ENCODE peak calls at places on chromosomes 16 and 17, in four cellular contexts. N is K562, Z is GM12891, L is GM12878. B is an unnamed sample.

GRCh38 chr17:14205992-14206461 is 30.6 kb downstream of the CDRT15 start:
- DNase-seq in N (no peak), Z (no peak), L (no peak), B (no peak)

GRCh38 chr16:80938035-80938927 is 68.4 kb downstream of the CMC2 start:
- DNase-seq in L (no peak), N (no peak), Z (no peak), B (no peak)

GRCh38 chr16:28974007-28974436 is 556 bp upstream of the SPNS1 start:
- DNase-seq in N (peak), L (no peak), Z (no peak), B (peak)

GRCh38 chr17:32298721-32299578 is 33.3 kb downstream of the RHBDL3 start:
- DNase-seq in Z (no peak), L (no peak), N (no peak), B (no peak)

GRCh38 chr17:62869885-62870580 is 61.9 kb upstream of the MARCHF10 start:
- DNase-seq in N (no peak), L (no peak), Z (no peak), B (no peak)

GRCh38 chr17:74117999-74118421 is 85.5 kb upstream of the RPL38 start:
- DNase-seq in L (no peak), N (no peak), Z (no peak), B (no peak)

GRCh38 chr17:8430966-8431365 is 4.7 kb upstream of the NDEL1 start:
- DNase-seq in N (no peak), Z (no peak), L (no peak), B (no peak)

GRCh38 chr17:58402679-58403078 is 14.7 kb downstream of the RNF43 start:
- DNase-seq in L (no peak), N (no peak), Z (no peak), B (no peak)

GRCh38 chr17:72363336-72363620 is 242.5 kb downstream of the SOX9 start:
- DNase-seq in N (no peak), Z (no peak), L (no peak), B (no peak)

GRCh38 chr16:16183562-16183961 is 39.7 kb downstream of the ABCC6 start:
- DNase-seq in Z (no peak), L (no peak), N (no peak), B (no peak)

GRCh38 chr17:44409309-44410028 is 20.0 kb upstream of the ITGA2B start:
- DNase-seq in N (peak), L (no peak), Z (no peak), B (no peak)

GRCh38 chr17:27793168-27793905 is 7.0 kb downstream of the NOS2 start:
- DNase-seq in N (peak), L (no peak), Z (peak), B (no peak)

GRCh38 chr17:350706-351435 is 1.7 kb downstream of the RPH3AL start:
- DNase-seq in N (no peak), Z (no peak), L (no peak), B (no peak)

GRCh38 chr17:74407384-74407783 is 24.5 kb upstream of the GPRC5C start:
- DNase-seq in N (no peak), L (no peak), Z (no peak), B (no peak)

GRCh38 chr16:7363397-7364053 is 30.9 kb downstream of the RBFOX1 start:
- DNase-seq in N (no peak), L (no peak), Z (no peak), B (no peak)

GRCh38 chr16:88924834-88925539 is 52.0 kb downstream of the CBFA2T3 start:
- DNase-seq in N (peak), Z (peak), L (no peak), B (no peak)

GRCh38 chr17:82315703-82316358 is 1.6 kb downstream of the CD7 start:
- DNase-seq in Z (no peak), N (no peak), L (no peak), B (peak)

GRCh38 chr16:15502041-15502725 is 67.8 kb downstream of the BMERB1 start:
- DNase-seq in L (no peak), Z (no peak), N (peak), B (no peak)

GRCh38 chr17:63382826-63383225 is 63.3 kb downstream of the CYB561 start:
- DNase-seq in L (no peak), N (no peak), Z (no peak), B (no peak)

GRCh38 chr17:56319531-56319930 is 166.3 kb downstream of the ANKFN1 start:
- DNase-seq in Z (peak), L (peak), N (peak), B (peak)

GRCh38 chr17:48460055-48460454 is 30.0 kb upstream of the SKAP1 start:
- DNase-seq in N (peak), L (no peak), Z (no peak), B (no peak)

GRCh38 chr17:48457080-48457836 is 27.2 kb upstream of the SKAP1 start:
- DNase-seq in L (no peak), N (peak), Z (no peak), B (peak)

GRCh38 chr17:48459070-48459469 is 29.1 kb upstream of the SKAP1 start:
- DNase-seq in Z (no peak), L (no peak), N (no peak), B (no peak)

GRCh38 chr17:48453447-48453846 is 23.4 kb upstream of the SKAP1 start:
- DNase-seq in L (no peak), Z (no peak), N (no peak), B (no peak)

DNA sequence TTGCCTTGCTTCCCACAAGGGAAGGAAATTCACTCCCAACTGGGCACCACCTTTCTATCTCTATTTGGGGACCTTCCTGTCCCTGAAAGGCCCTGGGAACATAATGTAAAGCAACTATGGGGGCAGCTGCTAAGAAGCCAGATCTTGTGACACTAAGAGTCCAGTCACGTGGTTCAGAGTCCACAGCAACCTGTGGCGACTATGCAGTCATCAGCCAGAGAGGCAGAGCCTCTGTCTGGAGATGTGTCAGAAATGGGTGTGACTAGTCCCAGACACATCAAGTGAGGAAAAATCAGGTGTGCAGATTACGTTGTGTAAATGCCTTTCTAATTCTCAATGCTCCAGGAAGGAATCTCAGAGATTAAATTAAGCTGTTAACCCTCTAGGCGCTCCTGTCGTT is 26.6 kb upstream of the SKAP1 start:
- DNase-seq in N (peak), Z (no peak), L (no peak), B (no peak)
- TF ChIP-seq SPI1 in N (no peak), Z (no peak), L (no peak), B (no peak)

GRCh38 chr16:12406158-12406557 is 397.5 kb downstream of the CPPED1 start:
- DNase-seq in Z (no peak), N (no peak), L (no peak), B (no peak)
- TF ChIP-seq SPI1 in Z (no peak), N (no peak), L (no peak), B (no peak)

GRCh38 chr16:83685615-83686165 is 122.1 kb upstream of the HSBP1 start:
- DNase-seq in Z (no peak), L (no peak), N (no peak), B (no peak)

GRCh38 chr16:83681421-83681820 is 126.4 kb upstream of the HSBP1 start:
- DNase-seq in N (no peak), Z (no peak), L (no peak), B (no peak)

GRCh38 chr16:83682126-83682857 is 125.5 kb upstream of the HSBP1 start:
- DNase-seq in L (no peak), Z (no peak), N (no peak), B (no peak)

GRCh38 chr16:83680980-83681379 is 126.8 kb upstream of the HSBP1 start:
- DNase-seq in Z (no peak), L (no peak), N (no peak), B (no peak)

GRCh38 chr16:83682858-83683235 is 124.9 kb upstream of the HSBP1 start:
- DNase-seq in L (no peak), Z (no peak), N (no peak), B (no peak)
- TF ChIP-seq SPI1 in L (no peak), Z (no peak), N (no peak), B (no peak)

GRCh38 chr17:81064746-81065475 is 30.0 kb downstream of the BAIAP2 start:
- DNase-seq in L (no peak), Z (no peak), N (no peak), B (no peak)
- TF ChIP-seq SPI1 in L (no peak), Z (no peak), N (no peak), B (no peak)

GRCh38 chr17:40311575-40311974 is 2.6 kb downstream of the RARA start:
- DNase-seq in N (no peak), L (no peak), Z (no peak), B (peak)
- TF ChIP-seq SPI1 in N (no peak), L (no peak), Z (no peak), B (no peak)

DNA sequence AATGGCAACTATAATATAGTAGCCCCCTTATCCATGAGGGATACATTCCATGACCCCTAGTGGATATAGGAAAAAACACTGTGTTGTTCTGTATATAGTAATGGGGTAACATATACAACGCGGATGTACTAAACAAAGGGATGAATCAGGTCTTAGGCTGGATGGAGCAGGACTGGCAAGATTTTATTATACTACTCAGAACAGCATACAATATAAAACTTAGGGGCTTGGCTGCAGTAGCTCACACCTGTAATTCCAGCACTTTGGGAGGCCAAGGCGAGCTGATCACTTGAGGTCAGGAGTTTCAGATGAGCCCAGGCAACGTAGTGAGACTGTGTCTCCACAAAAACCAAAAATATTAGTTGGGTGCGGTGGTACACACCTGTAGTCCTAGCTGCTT is 26.8 kb downstream of the VMP1 start:
- DNase-seq in Z (no peak), L (no peak), N (no peak), B (no peak)
- TF ChIP-seq SPI1 in Z (no peak), L (no peak), N (no peak), B (no peak)

GRCh38 chr17:48520631-48521045 is 10.2 kb downstream of the HOXB1 start:
- DNase-seq in N (no peak), L (no peak), Z (no peak), B (no peak)
- TF ChIP-seq SPI1 in N (no peak), L (no peak), Z (no peak), B (no peak)

GRCh38 chr16:49921106-49921505 is 65.2 kb upstream of the ZNF423 start:
- DNase-seq in N (no peak), Z (no peak), L (no peak), B (no peak)

GRCh38 chr16:49923411-49923810 is 67.5 kb upstream of the ZNF423 start:
- DNase-seq in Z (no peak), L (no peak), N (no peak), B (no peak)

GRCh38 chr16:49924078-49924477 is 68.2 kb upstream of the ZNF423 start:
- DNase-seq in L (peak), N (peak), Z (no peak), B (no peak)

GRCh38 chr16:49920397-49920796 is 64.5 kb upstream of the ZNF423 start:
- DNase-seq in N (no peak), Z (no peak), L (no peak), B (no peak)

DNA sequence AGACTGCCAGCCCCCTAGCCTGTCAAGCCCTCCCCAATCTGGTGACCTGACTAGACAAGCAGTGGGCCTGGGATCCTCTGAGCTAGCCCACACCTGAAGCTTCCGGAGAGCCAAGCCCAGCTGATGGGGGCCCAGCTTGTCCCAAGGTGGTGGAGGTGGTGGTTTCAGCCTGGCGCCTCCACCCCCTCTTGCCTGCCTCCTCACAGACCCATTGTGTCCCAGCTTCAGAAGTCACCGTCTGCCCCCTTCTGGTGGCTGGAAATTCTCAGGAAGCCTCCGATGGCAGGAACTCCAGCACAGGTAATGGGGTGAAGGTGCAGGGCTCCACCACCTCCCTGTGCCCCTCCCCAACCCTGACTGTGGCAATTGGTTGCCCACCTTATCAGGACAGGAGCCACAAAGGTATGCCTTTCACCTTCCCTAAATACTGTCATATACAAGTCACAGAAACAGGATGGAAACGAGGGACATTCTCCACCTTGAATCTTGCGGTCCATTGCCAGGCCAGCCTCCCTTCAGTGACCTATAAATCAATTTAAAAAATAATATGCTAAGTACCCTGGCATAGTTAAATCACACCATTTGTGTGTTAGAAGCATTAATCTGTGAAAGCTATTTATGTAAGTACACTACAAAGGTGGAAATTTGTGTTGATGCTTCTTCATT is 66.0 kb upstream of the ZNF423 start:
- DNase-seq in Z (peak), N (peak), L (no peak), B (peak)
- TF ChIP-seq SPI1 in Z (no peak), N (no peak), L (no peak), B (no peak)

GRCh38 chr17:55283256-55283965 is 18.7 kb downstream of the HLF start:
- DNase-seq in N (no peak), Z (no peak), L (no peak), B (no peak)
- TF ChIP-seq SPI1 in N (no peak), Z (no peak), L (no peak), B (no peak)

DNA sequence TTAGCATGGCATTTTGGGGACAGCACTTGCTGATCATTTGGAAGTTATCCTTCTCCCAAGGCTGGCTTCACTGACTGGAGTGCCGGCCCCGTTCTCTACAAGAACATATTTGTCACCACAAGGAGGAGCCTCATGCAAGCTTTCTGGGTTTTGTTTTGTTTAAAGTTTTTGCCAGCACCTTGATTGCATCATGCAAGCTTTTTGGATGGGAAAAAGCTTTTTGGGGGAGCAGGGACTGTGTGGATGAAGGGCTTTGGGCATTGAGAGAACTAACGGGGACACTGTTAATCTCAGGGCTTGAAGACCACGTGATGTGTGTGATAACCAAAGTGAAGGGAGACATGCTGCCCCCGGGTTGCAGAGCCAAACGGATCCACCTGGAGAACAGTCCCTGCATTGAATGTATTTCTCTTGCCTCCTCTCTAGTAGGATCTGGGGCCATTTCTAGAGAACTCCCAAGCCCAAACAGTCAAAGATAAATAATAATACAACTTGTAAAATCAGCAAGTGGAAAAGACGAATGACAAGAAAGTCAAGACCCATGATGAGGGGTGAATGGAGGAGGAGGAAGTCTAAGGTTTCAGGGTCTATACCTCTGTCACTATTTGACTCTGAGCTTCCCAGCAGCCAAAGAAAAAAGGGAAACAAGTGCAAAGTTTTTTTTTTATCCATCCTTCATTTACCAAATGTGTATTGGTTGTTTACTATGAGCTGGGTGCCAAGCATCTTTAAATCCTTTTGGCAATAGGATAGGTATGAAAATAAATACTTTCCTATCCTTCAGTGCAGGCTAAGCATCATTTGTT is 17.2 kb downstream of the TMEM114 start:
- DNase-seq in Z (no peak), N (peak), L (no peak), B (peak)
- TF ChIP-seq SPI1 in Z (no peak), N (no peak), L (no peak), B (no peak)